ENCODE peak calls at places on chromosomes 1 and 21, in seven cellular contexts. A is RWPE2, P is breast epithelium, T is lower lobe of right lung, J is GM23338, C is spleen, W is IMR-90. O is an unnamed sample. For H3K4me1, the result is how much of the 10 kb centered on the place peaks cover.

GRCh38 chr1:246682231-246682895 is 41.8 kb upstream of the SCCPDH start:
- DNase-seq in A (no peak), P (no peak), T (no peak), J (no peak), C (no peak), W (no peak), O (no peak)

GRCh38 chr1:205488074-205488723 is 16.3 kb upstream of the CDK18 start:
- DNase-seq in A (no peak), P (no peak), T (no peak), J (peak), C (no peak), W (peak), O (peak)

GRCh38 chr1:11027316-11027715 is 14.9 kb downstream of the TARDBP start:
- DNase-seq in A (no peak), P (no peak), T (no peak), J (no peak), C (no peak), W (no peak), O (no peak)

GRCh38 chr1:22323141-22323845 is 128.4 kb upstream of the ZBTB40 start:
- DNase-seq in A (no peak), P (no peak), T (no peak), J (no peak), C (no peak), W (no peak), O (no peak)

GRCh38 chr1:93448292-93448982 is 519 bp downstream of the FNBP1L start:
- DNase-seq in A (no peak), P (peak), T (peak), J (peak), C (peak), W (no peak), O (peak)

GRCh38 chr1:225368036-225368552 is 59.7 kb downstream of the LBR start:
- DNase-seq in A (no peak), P (no peak), T (no peak), J (no peak), C (no peak), W (no peak), O (no peak)

GRCh38 chr1:32939655-32940371 is 24.8 kb downstream of the RNF19B start:
- DNase-seq in A (no peak), P (no peak), T (no peak), J (no peak), C (no peak), W (peak), O (peak)

GRCh38 chr21:37642493-37642892 is 273.8 kb downstream of the KCNJ6 start:
- DNase-seq in A (no peak), P (no peak), T (no peak), J (peak), C (no peak), W (no peak), O (no peak)

GRCh38 chr1:44590475-44590874 is 83.8 kb downstream of the TMEM53 start:
- DNase-seq in A (no peak), P (no peak), T (no peak), J (no peak), C (no peak), W (no peak), O (no peak)

GRCh38 chr1:36741066-36741465 is 258.4 kb upstream of the CSF3R start:
- DNase-seq in A (no peak), P (no peak), T (no peak), J (no peak), C (no peak), W (no peak), O (no peak)

GRCh38 chr1:162702628-162703027 is 70.4 kb downstream of the DDR2 start:
- DNase-seq in A (no peak), P (no peak), T (no peak), J (no peak), C (no peak), W (no peak), O (no peak)

GRCh38 chr1:223531742-223532341 is 133.7 kb downstream of the CAPN8 start:
- DNase-seq in A (no peak), P (no peak), T (peak), J (peak), C (no peak), W (peak), O (peak)

GRCh38 chr1:27816921-27817630 is 13.5 kb upstream of the PPP1R8 start:
- DNase-seq in A (no peak), P (no peak), T (no peak), J (peak), C (no peak), W (peak), O (no peak)

GRCh38 chr1:193827516-193827915 is 641.1 kb upstream of the B3GALT2 start:
- DNase-seq in A (no peak), P (no peak), T (no peak), J (no peak), C (no peak), W (no peak), O (no peak)

GRCh38 chr1:10267319-10267718 is 56.9 kb downstream of the KIF1B start:
- DNase-seq in A (no peak), P (no peak), T (no peak), J (no peak), C (no peak), W (peak), O (no peak)

GRCh38 chr1:47951026-47951425 is 46.2 kb downstream of the TRABD2B start:
- DNase-seq in A (no peak), P (no peak), T (no peak), J (no peak), C (no peak), W (no peak), O (no peak)

GRCh38 chr1:9181990-9182783 is 52.4 kb upstream of the H6PD start:
- DNase-seq in A (no peak), P (no peak), T (peak), J (peak), C (peak), W (no peak), O (peak)

GRCh38 chr21:37509802-37510393 is 143.3 kb downstream of the DYRK1A start:
- DNase-seq in A (no peak), P (no peak), T (no peak), J (no peak), C (no peak), W (peak), O (peak)

GRCh38 chr1:158396646-158397045 is 2.6 kb downstream of the OR10T2 start:
- DNase-seq in A (no peak), P (no peak), T (no peak), J (no peak), C (no peak), W (no peak), O (no peak)

GRCh38 chr1:151737479-151737878 is 16.2 kb downstream of the RIIAD1 start:
- DNase-seq in A (no peak), P (no peak), T (no peak), J (no peak), C (no peak), W (no peak), O (no peak)

GRCh38 chr1:151898519-151898991 is 10.8 kb downstream of the THEM4 start:
- DNase-seq in A (no peak), P (no peak), T (no peak), J (no peak), C (no peak), W (no peak), O (no peak)

GRCh38 chr1:114458208-114458777 is 52.7 kb downstream of the TRIM33 start:
- DNase-seq in A (no peak), P (no peak), T (no peak), J (no peak), C (no peak), W (peak), O (peak)

GRCh38 chr1:235996048-235996785 is 68.7 kb downstream of the NID1 start:
- DNase-seq in A (no peak), P (no peak), T (no peak), J (no peak), C (no peak), W (no peak), O (no peak)

GRCh38 chr1:43779266-43779665 is 71.9 kb downstream of the ST3GAL3 start:
- DNase-seq in A (no peak), P (no peak), T (no peak), J (peak), C (no peak), W (no peak), O (no peak)

GRCh38 chr1:36553591-36554417 is 71.1 kb upstream of the CSF3R start:
- DNase-seq in A (peak), P (no peak), T (peak), J (peak), C (peak), W (peak), O (no peak)

GRCh38 chr1:171807547-171807946 is 26.1 kb downstream of the METTL13 start:
- DNase-seq in A (no peak), P (no peak), T (no peak), J (no peak), C (no peak), W (no peak), O (no peak)

GRCh38 chr1:61397915-61398314 is 315.6 kb downstream of the NFIA start:
- DNase-seq in A (no peak), P (no peak), T (no peak), J (no peak), C (no peak), W (peak), O (no peak)

GRCh38 chr21:24220466-24220865 is 1386.8 kb downstream of the MRPL39 start:
- DNase-seq in A (no peak), P (no peak), T (no peak), J (no peak), C (no peak), W (peak), O (no peak)

GRCh38 chr1:21260405-21261129 is 29.7 kb downstream of the ECE1 start:
- DNase-seq in A (no peak), P (no peak), T (no peak), J (no peak), C (no peak), W (no peak), O (no peak)
- H3K4me1 ChIP-seq in A (under half), P (under half), T (half or more), J (under half), C (under half), W (under half), O (under half)

DNA sequence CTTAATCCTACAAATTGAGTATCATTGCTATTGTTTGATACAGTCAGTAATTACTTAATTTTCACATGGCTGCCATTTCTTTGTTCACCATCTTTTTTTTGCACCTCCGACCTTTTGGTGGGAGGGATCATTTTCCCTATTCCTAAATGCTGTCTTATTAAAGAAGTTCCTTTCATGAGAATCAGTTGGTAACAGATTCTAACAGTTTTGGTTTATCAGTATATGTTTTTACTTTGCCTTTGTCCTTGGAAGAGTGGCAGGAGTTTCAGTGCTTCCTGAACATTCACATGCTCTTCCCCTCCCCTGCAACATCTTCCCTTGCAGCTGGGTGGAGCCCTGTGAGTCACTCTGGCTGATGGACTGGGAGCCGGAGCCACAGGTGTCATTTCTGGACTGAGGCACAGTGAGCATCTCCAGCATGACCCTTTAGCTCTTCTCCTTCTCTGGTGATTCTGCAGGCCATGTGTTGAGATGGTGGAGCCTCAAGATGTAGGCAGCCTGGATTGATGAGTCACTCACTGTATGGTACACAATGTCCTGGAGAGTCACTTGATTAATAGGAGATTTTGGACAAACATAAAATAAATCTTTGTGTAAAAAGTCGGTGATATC is 217.7 kb downstream of the URB2 start:
- DNase-seq in A (no peak), P (no peak), T (no peak), J (no peak), C (no peak), W (no peak), O (peak)
- TF ChIP-seq CTCF in A (no peak), P (no peak), T (no peak), J (peak), C (no peak), W (no peak), O (peak)

GRCh38 chr1:206899717-206900116 is 2.5 kb downstream of the IL24 start:
- DNase-seq in A (no peak), P (no peak), T (no peak), J (no peak), C (no peak), W (no peak), O (no peak)
- H3K4me1 ChIP-seq in A (under half), P (under half), T (under half), J (under half), C (under half), W (under half), O (under half)

DNA sequence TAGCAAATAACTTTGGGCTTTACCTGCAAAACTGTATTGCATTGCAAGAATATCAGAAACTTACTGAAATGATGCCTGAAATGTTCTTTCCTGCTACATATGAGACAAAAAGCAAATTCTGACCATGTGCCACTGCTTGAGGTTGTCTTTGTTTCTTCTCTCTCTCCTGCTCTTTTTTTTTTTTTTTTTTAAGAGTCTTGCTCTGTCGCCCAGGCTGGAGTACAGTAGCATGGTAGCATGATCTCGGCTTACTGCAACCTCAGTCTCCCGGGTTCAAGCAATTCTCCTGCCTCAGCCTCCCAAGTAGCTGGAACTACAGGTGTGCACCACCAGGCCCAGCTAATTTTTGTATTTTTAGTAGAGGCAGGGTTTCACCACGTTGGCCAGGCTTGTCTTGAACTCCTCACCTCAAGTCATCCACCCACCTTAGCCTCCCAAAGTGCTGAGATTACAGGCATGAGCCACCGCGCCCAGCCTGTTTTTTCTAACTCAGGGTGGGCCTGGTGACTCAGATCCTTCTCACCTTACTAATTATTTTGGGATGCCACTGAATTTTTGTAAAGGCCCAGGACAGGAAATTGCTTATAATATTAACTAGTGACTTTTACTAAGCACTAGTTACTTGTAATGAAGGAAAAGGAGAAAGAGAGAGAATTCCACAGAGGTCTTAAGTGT is 35.9 kb downstream of the DNASE2B start:
- DNase-seq in A (no peak), P (no peak), T (no peak), J (no peak), C (no peak), W (no peak), O (no peak)
- TF ChIP-seq CTCF in A (peak), P (no peak), T (no peak), J (no peak), C (no peak), W (no peak), O (no peak)

DNA sequence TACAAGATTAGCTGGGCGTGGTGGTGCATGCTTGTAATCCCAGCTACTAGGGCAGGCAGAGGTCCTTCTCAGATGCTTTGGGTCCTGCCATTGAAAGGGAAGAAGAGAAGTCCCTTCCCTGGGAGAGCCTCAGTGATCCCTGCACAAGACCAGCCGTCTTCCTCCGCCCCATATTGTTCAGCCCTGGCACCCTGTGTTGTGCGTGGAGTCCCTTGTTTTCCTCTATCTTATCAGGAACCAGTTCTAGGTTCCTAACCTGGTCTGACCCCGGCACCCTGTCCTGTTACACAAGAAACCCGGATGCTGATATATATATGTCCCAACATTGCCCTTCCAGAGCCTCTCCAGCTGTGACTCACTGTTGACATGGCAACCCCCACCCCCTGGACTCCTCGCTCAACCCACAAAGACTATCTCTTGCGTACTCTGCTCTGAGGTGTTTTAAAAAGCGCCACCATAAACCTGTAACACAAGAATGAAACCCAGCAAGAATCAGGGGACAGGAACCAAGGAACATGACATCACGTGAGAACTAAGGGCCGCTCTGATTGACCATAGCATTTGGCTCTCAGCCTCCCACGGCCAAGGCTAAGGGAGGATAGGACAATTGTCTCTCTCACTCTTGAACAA is 4.8 kb downstream of the MX2 start:
- DNase-seq in A (no peak), P (no peak), T (peak), J (no peak), C (peak), W (peak), O (peak)
- H3K4me1 ChIP-seq in A (under half), P (under half), T (under half), J (under half), C (half or more), W (under half), O (under half)

GRCh38 chr1:71104417-71104816 is 23.6 kb upstream of the ZRANB2 start:
- DNase-seq in A (no peak), P (no peak), T (no peak), J (no peak), C (no peak), W (no peak), O (no peak)

GRCh38 chr1:71101839-71102376 is 21.1 kb upstream of the ZRANB2 start:
- DNase-seq in A (no peak), P (no peak), T (no peak), J (peak), C (no peak), W (no peak), O (no peak)

DNA sequence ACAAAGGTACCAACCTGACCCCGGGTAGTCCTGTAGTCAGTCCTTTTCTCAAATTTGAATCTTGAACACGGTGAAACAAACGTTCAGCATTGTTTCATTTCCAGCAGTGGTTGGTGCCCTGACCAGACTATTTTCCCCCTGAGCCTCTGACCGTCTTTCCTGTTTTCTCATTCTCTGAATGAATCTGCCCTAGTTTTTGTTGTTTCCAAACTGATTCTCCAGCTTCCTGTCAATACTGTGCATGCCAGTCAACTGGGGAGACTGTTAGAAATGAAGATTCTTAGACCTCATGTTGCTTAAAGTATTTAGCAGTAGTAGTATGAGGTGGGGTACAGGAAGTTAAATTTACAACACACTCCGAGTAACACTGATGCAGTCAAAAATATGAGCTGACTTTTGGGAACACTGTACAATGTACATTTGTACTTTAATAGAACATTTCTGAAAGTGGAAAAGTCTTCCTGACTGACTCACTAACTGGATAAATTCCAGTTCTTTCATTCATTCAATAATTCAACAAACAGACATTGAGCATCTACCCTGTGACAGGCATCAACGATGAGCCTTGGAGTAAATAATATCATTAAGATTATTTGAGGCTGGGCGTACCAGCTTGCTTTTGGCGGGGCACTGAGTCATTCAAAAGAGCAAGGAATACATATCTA is 26.0 kb upstream of the ZRANB2 start:
- DNase-seq in A (no peak), P (no peak), T (no peak), J (no peak), C (no peak), W (no peak), O (no peak)
- TF ChIP-seq CTCF in A (no peak), P (no peak), T (no peak), J (no peak), C (no peak), W (no peak), O (no peak)

GRCh38 chr1:39858315-39858714 is 25.0 kb downstream of the TRIT1 start:
- DNase-seq in A (no peak), P (no peak), T (no peak), J (no peak), C (no peak), W (no peak), O (no peak)
- H3K4me1 ChIP-seq in A (under half), P (under half), T (under half), J (under half), C (under half), W (under half), O (under half)

GRCh38 chr1:220280249-220280648 is 8.0 kb upstream of the RAB3GAP2 start:
- DNase-seq in A (no peak), P (no peak), T (no peak), J (no peak), C (no peak), W (no peak), O (no peak)

GRCh38 chr1:220281159-220281574 is 8.9 kb upstream of the RAB3GAP2 start:
- DNase-seq in A (no peak), P (no peak), T (no peak), J (peak), C (no peak), W (peak), O (peak)

GRCh38 chr1:220278991-220279390 is 6.7 kb upstream of the RAB3GAP2 start:
- DNase-seq in A (no peak), P (no peak), T (no peak), J (no peak), C (no peak), W (peak), O (no peak)

GRCh38 chr1:220287129-220287528 is 14.9 kb upstream of the RAB3GAP2 start:
- DNase-seq in A (no peak), P (no peak), T (no peak), J (no peak), C (no peak), W (no peak), O (no peak)

DNA sequence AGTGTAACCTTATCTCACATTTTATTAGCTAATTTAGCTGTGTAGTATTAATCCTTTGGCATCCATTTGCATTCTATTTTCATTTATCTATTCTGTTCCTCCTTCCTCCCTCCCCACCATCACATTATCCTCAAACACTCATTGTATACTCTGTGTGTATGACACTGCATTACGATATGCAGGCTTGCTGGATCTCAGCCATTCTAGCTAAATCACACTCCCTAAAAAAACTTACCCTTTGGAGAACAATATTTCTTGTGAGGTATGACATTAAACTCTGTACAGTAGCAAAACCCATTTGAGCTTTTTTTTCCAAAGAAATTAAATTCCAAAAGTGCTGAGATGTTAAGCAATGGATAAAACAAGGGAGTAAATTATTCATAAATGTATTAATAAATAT is 11.4 kb upstream of the RAB3GAP2 start:
- DNase-seq in A (no peak), P (no peak), T (no peak), J (no peak), C (no peak), W (peak), O (no peak)
- TF ChIP-seq CTCF in A (no peak), P (no peak), T (no peak), J (no peak), C (no peak), W (no peak), O (no peak)

GRCh38 chr1:40739455-40740008 is 44.1 kb upstream of the KCNQ4 start:
- DNase-seq in A (no peak), P (no peak), T (no peak), J (no peak), C (no peak), W (peak), O (no peak)
- H3K4me1 ChIP-seq in A (under half), P (under half), T (under half), J (under half), C (under half), W (under half), O (under half)

O was measured in foreskin keratinocyte.